ENCODE peak calls at places on chromosomes 13 and 19, in seven cellular contexts. F is tibial nerve, K is ovary, D is breast epithelium, Q is heart left ventricle, U is suprapubic skin, P is IMR-90. N is an unnamed sample.

GRCh38 chr13:48853381-48854102 is 122.2 kb upstream of the FNDC3A start:
- DNase-seq in F (no peak), K (no peak), D (no peak), Q (no peak), U (no peak), P (peak), N (no peak)

GRCh38 chr13:71751074-71751473 is 115.9 kb downstream of the DACH1 start:
- DNase-seq in F (no peak), K (no peak), D (no peak), Q (no peak), U (no peak), P (no peak), N (no peak)

GRCh38 chr13:52954838-52955237 is 73.8 kb upstream of the OLFM4 start:
- DNase-seq in F (no peak), K (no peak), D (no peak), Q (no peak), U (no peak), P (no peak), N (no peak)

GRCh38 chr19:30353394-30353793 is 18.8 kb upstream of the ZNF536 start:
- DNase-seq in F (no peak), K (no peak), D (peak), Q (no peak), U (no peak), P (no peak), N (no peak)

GRCh38 chr19:41386442-41386841 is 10.1 kb downstream of the TMEM91 start:
- DNase-seq in F (no peak), K (peak), D (no peak), Q (peak), U (no peak), P (no peak), N (no peak)

GRCh38 chr19:53881482-53882390 is at the start of gene PRKCG:
- DNase-seq in F (no peak), K (peak), D (no peak), Q (no peak), U (peak), P (no peak), N (peak)

GRCh38 chr13:20424959-20425358 is 100.7 kb downstream of the CRYL1 start:
- DNase-seq in F (no peak), K (peak), D (no peak), Q (no peak), U (no peak), P (no peak), N (no peak)

GRCh38 chr13:18233783-18234299 is 947.8 kb downstream of the TUBA3C start:
- DNase-seq in F (no peak), K (no peak), D (no peak), Q (no peak), U (no peak), P (no peak), N (no peak)

GRCh38 chr13:49604570-49604969 is 19.2 kb upstream of the RCBTB1 start:
- DNase-seq in F (no peak), K (no peak), D (no peak), Q (no peak), U (no peak), P (no peak), N (no peak)

GRCh38 chr19:33577947-33578346 is 43.8 kb upstream of the CHST8 start:
- DNase-seq in F (no peak), K (no peak), D (no peak), Q (no peak), U (no peak), P (no peak), N (no peak)

GRCh38 chr19:2631213-2631821 is 71.2 kb downstream of the GNG7 start:
- DNase-seq in F (no peak), K (no peak), D (no peak), Q (no peak), U (no peak), P (peak), N (peak)

GRCh38 chr19:48059331-48059730 is 15.5 kb upstream of the CABP5 start:
- DNase-seq in F (no peak), K (no peak), D (no peak), Q (no peak), U (no peak), P (no peak), N (no peak)

GRCh38 chr19:12784871-12785430 is 6.3 kb upstream of the JUNB start:
- DNase-seq in F (no peak), K (no peak), D (no peak), Q (no peak), U (peak), P (peak), N (no peak)

GRCh38 chr13:34412817-34413365 is 529.2 kb upstream of the NBEA start:
- DNase-seq in F (no peak), K (no peak), D (no peak), Q (no peak), U (no peak), P (no peak), N (no peak)

GRCh38 chr19:12333162-12334159 is at the start of gene ZNF563:
- DNase-seq in F (peak), K (peak), D (peak), Q (peak), U (peak), P (peak), N (peak)

GRCh38 chr19:44548736-44549135 is 19.3 kb upstream of the CEACAM20 start:
- DNase-seq in F (no peak), K (no peak), D (no peak), Q (no peak), U (no peak), P (peak), N (no peak)

GRCh38 chr13:43196171-43196611 is 172.8 kb downstream of the DNAJC15 start:
- DNase-seq in F (no peak), K (peak), D (no peak), Q (peak), U (no peak), P (peak), N (no peak)

GRCh38 chr19:5352229-5352763 is 11.7 kb upstream of the PTPRS start:
- DNase-seq in F (no peak), K (no peak), D (no peak), Q (no peak), U (no peak), P (peak), N (no peak)

GRCh38 chr19:42846597-42846996 is 32.9 kb downstream of the PSG1 start:
- DNase-seq in F (no peak), K (no peak), D (no peak), Q (no peak), U (no peak), P (peak), N (no peak)

GRCh38 chr19:35166100-35167063 is 11.8 kb downstream of the FXYD5 start:
- DNase-seq in F (no peak), K (no peak), D (no peak), Q (no peak), U (peak), P (no peak), N (no peak)

GRCh38 chr19:7213628-7214328 is 80.4 kb downstream of the INSR start:
- DNase-seq in F (no peak), K (no peak), D (no peak), Q (no peak), U (no peak), P (no peak), N (no peak)

GRCh38 chr19:12838182-12838890 is at the start of gene MAST1:
- DNase-seq in F (no peak), K (no peak), D (no peak), Q (no peak), U (no peak), P (no peak), N (peak)

GRCh38 chr13:98014766-98015165 is 61.3 kb downstream of the IPO5 start:
- DNase-seq in F (no peak), K (no peak), D (no peak), Q (no peak), U (no peak), P (peak), N (no peak)

GRCh38 chr13:80877944-80878241 is 537.0 kb upstream of the SPRY2 start:
- DNase-seq in F (no peak), K (no peak), D (no peak), Q (no peak), U (no peak), P (no peak), N (no peak)

GRCh38 chr19:51689751-51690358 is 3.3 kb upstream of the SPACA6 start:
- DNase-seq in F (no peak), K (peak), D (no peak), Q (peak), U (no peak), P (no peak), N (peak)

GRCh38 chr13:29496241-29496712 is 99.2 kb downstream of the SLC7A1 start:
- DNase-seq in F (no peak), K (peak), D (no peak), Q (peak), U (no peak), P (no peak), N (peak)

GRCh38 chr13:75038315-75038881 is 443.6 kb downstream of the TBC1D4 start:
- DNase-seq in F (no peak), K (no peak), D (no peak), Q (no peak), U (no peak), P (no peak), N (no peak)

GRCh38 chr13:46622918-46623256 is 69.9 kb downstream of the LRCH1 start:
- DNase-seq in F (no peak), K (peak), D (no peak), Q (peak), U (peak), P (peak), N (no peak)

GRCh38 chr19:7701654-7702457 is at the start of gene FCER2:
- DNase-seq in F (no peak), K (no peak), D (no peak), Q (no peak), U (no peak), P (no peak), N (peak)

GRCh38 chr19:7861619-7862412 is 12.4 kb downstream of the PRR36 start:
- DNase-seq in F (no peak), K (no peak), D (no peak), Q (no peak), U (peak), P (no peak), N (no peak)

GRCh38 chr19:54470991-54471782 is 1.9 kb downstream of the CDC42EP5 start:
- DNase-seq in F (peak), K (peak), D (no peak), Q (peak), U (peak), P (no peak), N (peak)

GRCh38 chr13:94972262-94972661 is 259.9 kb upstream of the SOX21 start:
- DNase-seq in F (no peak), K (no peak), D (no peak), Q (no peak), U (no peak), P (no peak), N (no peak)

GRCh38 chr13:23380534-23380933 is 53.0 kb downstream of the SACS start:
- DNase-seq in F (no peak), K (no peak), D (no peak), Q (no peak), U (no peak), P (peak), N (no peak)

GRCh38 chr13:89982406-89983085 is 1364.9 kb upstream of the MIR17HG start:
- DNase-seq in F (no peak), K (no peak), D (no peak), Q (no peak), U (no peak), P (no peak), N (no peak)

GRCh38 chr13:44759723-44760360 is 183.7 kb upstream of the TSC22D1 start:
- DNase-seq in F (no peak), K (no peak), D (peak), Q (no peak), U (no peak), P (peak), N (no peak)

GRCh38 chr19:42325896-42326771 is 699 bp downstream of the MEGF8 start:
- DNase-seq in F (no peak), K (peak), D (no peak), Q (peak), U (no peak), P (no peak), N (peak)

GRCh38 chr19:15432629-15433518 is 14.1 kb upstream of the AKAP8L start:
- DNase-seq in F (peak), K (peak), D (peak), Q (peak), U (peak), P (peak), N (peak)
- H3K27ac ChIP-seq in F (peak), K (peak), D (peak), Q (peak), U (peak), P (peak), N (peak)

GRCh38 chr13:62908321-62908720 is 1492.7 kb upstream of the PCDH20 start:
- DNase-seq in F (no peak), K (no peak), D (no peak), Q (no peak), U (no peak), P (no peak), N (no peak)

GRCh38 chr13:62910541-62910940 is 1494.9 kb upstream of the PCDH20 start:
- DNase-seq in F (no peak), K (no peak), D (no peak), Q (no peak), U (no peak), P (no peak), N (no peak)

GRCh38 chr13:62906896-62907295 is 1491.2 kb upstream of the PCDH20 start:
- DNase-seq in F (no peak), K (no peak), D (no peak), Q (no peak), U (no peak), P (no peak), N (no peak)
- TF ChIP-seq POLR2A in F (no peak), K (no peak), D (no peak), Q (no peak), U (no peak), P (no peak), N (no peak)

GRCh38 chr19:1085053-1085658 is 10.0 kb downstream of the POLR2E start:
- DNase-seq in F (no peak), K (no peak), D (no peak), Q (no peak), U (no peak), P (no peak), N (no peak)
- H3K27ac ChIP-seq in F (no peak), K (no peak), D (no peak), Q (no peak), U (no peak), P (no peak), N (peak)

GRCh38 chr19:17812099-17812498 is 9.2 kb downstream of the INSL3 start:
- DNase-seq in F (no peak), K (no peak), D (no peak), Q (no peak), U (no peak), P (no peak), N (no peak)

GRCh38 chr19:17821190-17821589 is at the start of gene INSL3:
- DNase-seq in F (no peak), K (peak), D (no peak), Q (no peak), U (no peak), P (no peak), N (no peak)

DNA sequence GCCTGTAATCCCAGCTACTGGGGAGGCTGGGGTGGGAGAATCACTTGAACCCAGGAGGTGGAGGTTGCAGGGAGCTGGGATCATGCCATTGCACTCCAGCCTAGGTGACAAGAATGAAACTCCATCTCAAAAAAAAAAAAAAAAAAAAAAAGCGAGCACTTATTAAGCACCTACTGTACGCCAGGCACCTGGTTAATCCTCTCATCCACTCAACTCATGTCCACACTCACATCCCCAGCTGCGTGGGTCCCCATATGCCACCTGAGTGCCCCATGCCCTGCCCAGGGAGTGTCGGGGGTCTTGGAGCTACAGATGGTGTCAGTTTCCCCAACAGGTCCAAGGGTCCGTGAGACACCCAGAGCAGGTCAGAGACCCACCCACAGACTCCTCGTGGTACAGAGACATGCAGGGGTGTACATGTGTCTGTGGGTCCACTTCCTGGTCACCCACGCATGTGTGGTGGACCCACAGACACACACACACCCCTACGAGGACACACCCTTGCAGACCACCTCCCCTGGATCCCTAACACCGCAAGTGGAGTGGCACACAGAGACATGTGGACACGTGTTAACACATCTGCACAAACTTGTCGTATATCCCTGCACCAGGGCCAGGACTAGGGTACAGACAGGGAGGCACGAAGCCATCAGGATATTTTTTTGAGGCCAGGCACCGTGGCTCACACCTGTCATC is 3.5 kb downstream of the INSL3 start:
- DNase-seq in F (no peak), K (no peak), D (no peak), Q (no peak), U (no peak), P (no peak), N (no peak)
- TF ChIP-seq POLR2A in F (no peak), K (no peak), D (no peak), Q (no peak), U (no peak), P (no peak), N (no peak)

GRCh38 chr13:32987462-32987861 is 28.8 kb upstream of the KL start:
- DNase-seq in F (no peak), K (no peak), D (no peak), Q (no peak), U (no peak), P (no peak), N (no peak)
- H3K27ac ChIP-seq in F (no peak), K (no peak), D (no peak), Q (no peak), U (no peak), P (no peak), N (no peak)

GRCh38 chr19:36605101-36605838 is at the start of gene ZNF382:
- DNase-seq in F (no peak), K (peak), D (peak), Q (peak), U (no peak), P (peak), N (peak)
- TF ChIP-seq POLR2A in F (no peak), K (no peak), D (no peak), Q (peak), U (no peak), P (no peak), N (no peak)

GRCh38 chr19:1258707-1259205 is 10.4 kb downstream of the MIDN start:
- DNase-seq in F (no peak), K (no peak), D (no peak), Q (no peak), U (no peak), P (no peak), N (no peak)

GRCh38 chr19:1259873-1260748 is 9.0 kb upstream of the CIRBP start:
- DNase-seq in F (no peak), K (no peak), D (no peak), Q (peak), U (no peak), P (no peak), N (peak)

GRCh38 chr19:1260749-1261511 is 8.2 kb upstream of the CIRBP start:
- DNase-seq in F (peak), K (peak), D (peak), Q (peak), U (peak), P (peak), N (peak)

GRCh38 chr19:1258161-1258492 is 9.7 kb downstream of the MIDN start:
- DNase-seq in F (no peak), K (no peak), D (no peak), Q (no peak), U (no peak), P (no peak), N (peak)

DNA sequence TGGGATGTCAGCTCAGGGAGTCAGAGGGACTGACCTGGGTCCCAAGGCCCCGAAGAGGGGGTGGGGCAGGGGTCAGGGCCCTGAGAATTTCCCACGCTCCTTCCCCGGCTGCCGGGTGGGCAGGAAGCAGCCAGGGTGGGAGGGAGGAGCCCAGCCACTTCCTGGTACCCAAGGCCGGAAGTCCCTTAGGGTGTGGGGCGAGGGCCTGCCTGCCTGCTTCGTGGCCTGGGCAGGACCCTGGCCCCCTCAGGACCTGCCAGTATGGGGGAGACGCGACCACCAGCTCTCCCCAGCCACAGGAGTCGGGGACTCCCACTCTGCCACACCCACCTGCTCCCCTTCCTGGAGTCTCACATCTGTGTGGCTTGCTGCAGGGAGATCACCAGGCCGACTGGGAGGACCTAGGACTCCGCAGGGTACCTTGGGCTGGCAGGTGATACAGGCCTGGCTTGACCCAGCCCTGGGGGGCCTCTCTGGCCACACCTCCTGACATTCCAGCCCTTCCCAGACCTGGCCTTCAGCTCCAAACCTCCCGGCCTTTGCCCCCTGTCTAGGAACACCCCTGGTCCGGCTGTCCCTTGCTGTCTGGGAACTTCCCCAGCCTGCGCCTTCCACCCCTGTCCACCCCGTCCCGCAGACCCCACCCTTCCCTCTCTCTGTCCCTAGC is 9.8 kb upstream of the CIRBP start:
- DNase-seq in F (peak), K (peak), D (no peak), Q (peak), U (peak), P (peak), N (peak)
- H3K27ac ChIP-seq in F (peak), K (peak), D (peak), Q (peak), U (peak), P (peak), N (peak)

GRCh38 chr13:113531041-113531873 is 40.7 kb upstream of the DCUN1D2 start:
- DNase-seq in F (no peak), K (no peak), D (peak), Q (no peak), U (no peak), P (no peak), N (peak)
- TF ChIP-seq POLR2A in F (no peak), K (no peak), D (no peak), Q (no peak), U (no peak), P (no peak), N (no peak)

N was measured in spleen.